ENCODE peak calls at places on chromosomes 1 and 21, in six cellular contexts. P is A549, C is heart left ventricle, Y is right lobe of liver, N is IMR-90, T is GM12878. L is an unnamed sample.

GRCh38 chr1:212655668-212656440 is 43.8 kb downstream of the BATF3 start:
- DNase-seq in P (no peak), C (no peak), Y (no peak), N (peak), T (no peak), L (no peak)

GRCh38 chr21:18517905-18518566 is 114.5 kb upstream of the TMPRSS15 start:
- DNase-seq in P (no peak), C (no peak), Y (no peak), N (no peak), T (no peak), L (no peak)

GRCh38 chr1:19628879-19629278 is 15.2 kb upstream of the NBL1 start:
- DNase-seq in P (no peak), C (no peak), Y (no peak), N (no peak), T (no peak), L (no peak)

GRCh38 chr1:184034761-184035379 is 2.7 kb downstream of the COLGALT2 start:
- DNase-seq in P (no peak), C (no peak), Y (no peak), N (no peak), T (no peak), L (no peak)

GRCh38 chr1:191757003-191757402 is 401.3 kb upstream of the RGS18 start:
- DNase-seq in P (no peak), C (no peak), Y (no peak), N (peak), T (no peak), L (no peak)

GRCh38 chr1:202590975-202591411 is 119.3 kb downstream of the SYT2 start:
- DNase-seq in P (no peak), C (no peak), Y (no peak), N (no peak), T (no peak), L (no peak)

GRCh38 chr21:27173052-27173451 is 206.2 kb upstream of the ADAMTS5 start:
- DNase-seq in P (no peak), C (no peak), Y (no peak), N (no peak), T (no peak), L (no peak)

GRCh38 chr1:245304698-245305097 is 149.9 kb downstream of the KIF26B start:
- DNase-seq in P (no peak), C (no peak), Y (no peak), N (no peak), T (no peak), L (no peak)

GRCh38 chr1:27570383-27570755 is 33.6 kb downstream of the AHDC1 start:
- DNase-seq in P (no peak), C (no peak), Y (no peak), N (no peak), T (no peak), L (no peak)

GRCh38 chr21:35563885-35564451 is 496.4 kb downstream of the SETD4 start:
- DNase-seq in P (no peak), C (peak), Y (no peak), N (peak), T (no peak), L (no peak)

GRCh38 chr1:94438692-94439276 is 20.6 kb downstream of the ABCD3 start:
- DNase-seq in P (no peak), C (no peak), Y (no peak), N (peak), T (no peak), L (no peak)

GRCh38 chr1:29650041-29650400 is 413.7 kb downstream of the PTPRU start:
- DNase-seq in P (no peak), C (no peak), Y (peak), N (no peak), T (no peak), L (no peak)

GRCh38 chr1:19640363-19641316 is 3.5 kb upstream of the NBL1 start:
- DNase-seq in P (peak), C (no peak), Y (no peak), N (peak), T (no peak), L (no peak)

GRCh38 chr1:113945329-113945728 is 16.2 kb downstream of the HIPK1 start:
- DNase-seq in P (no peak), C (no peak), Y (no peak), N (no peak), T (no peak), L (no peak)

GRCh38 chr1:19337289-19337688 is 25.2 kb downstream of the SLC66A1 start:
- DNase-seq in P (no peak), C (no peak), Y (no peak), N (peak), T (no peak), L (no peak)

GRCh38 chr1:201026746-201027145 is 3.2 kb upstream of the KIF21B start:
- DNase-seq in P (no peak), C (no peak), Y (no peak), N (no peak), T (no peak), L (no peak)

GRCh38 chr1:207872655-207873054 is 38.3 kb downstream of the CD34 start:
- DNase-seq in P (no peak), C (no peak), Y (no peak), N (no peak), T (no peak), L (no peak)

GRCh38 chr1:14149431-14149830 is 449.1 kb upstream of the KAZN start:
- DNase-seq in P (peak), C (no peak), Y (no peak), N (no peak), T (no peak), L (no peak)

GRCh38 chr1:96964761-96965160 is 243.2 kb downstream of the PTBP2 start:
- DNase-seq in P (no peak), C (no peak), Y (no peak), N (no peak), T (no peak), L (no peak)

GRCh38 chr1:41683681-41684500 is 199.4 kb upstream of the EDN2 start:
- DNase-seq in P (no peak), C (peak), Y (no peak), N (peak), T (no peak), L (no peak)

GRCh38 chr1:178279287-178279686 is 185.4 kb downstream of the RASAL2 start:
- DNase-seq in P (no peak), C (no peak), Y (no peak), N (no peak), T (no peak), L (no peak)

GRCh38 chr1:89530690-89531089 is 6.1 kb downstream of the LRRC8B start:
- DNase-seq in P (no peak), C (no peak), Y (no peak), N (no peak), T (no peak), L (no peak)

GRCh38 chr1:153985984-153986761 is at the start of gene RAB13:
- DNase-seq in P (peak), C (peak), Y (peak), N (peak), T (no peak), L (no peak)

GRCh38 chr1:13517193-13517812 is 3.5 kb upstream of the LRRC38 start:
- DNase-seq in P (peak), C (no peak), Y (no peak), N (no peak), T (no peak), L (no peak)

GRCh38 chr1:162110910-162111309 is 41.4 kb downstream of the NOS1AP start:
- DNase-seq in P (no peak), C (no peak), Y (no peak), N (no peak), T (no peak), L (no peak)

GRCh38 chr1:55352080-55352800 is 137.1 kb upstream of the USP24 start:
- DNase-seq in P (no peak), C (peak), Y (no peak), N (no peak), T (no peak), L (no peak)

GRCh38 chr1:23483327-23484252 is at the start of gene ASAP3:
- DNase-seq in P (no peak), C (peak), Y (peak), N (peak), T (no peak), L (no peak)

GRCh38 chr1:154466879-154467767 is 34.9 kb upstream of the TDRD10 start:
- DNase-seq in P (no peak), C (no peak), Y (no peak), N (no peak), T (peak), L (no peak)

GRCh38 chr1:43873851-43874250 is 59.8 kb upstream of the ARTN start:
- DNase-seq in P (no peak), C (no peak), Y (no peak), N (no peak), T (no peak), L (no peak)

GRCh38 chr1:213277036-213277435 is 226.0 kb downstream of the RPS6KC1 start:
- DNase-seq in P (no peak), C (no peak), Y (no peak), N (no peak), T (no peak), L (no peak)

GRCh38 chr21:42057861-42058437 is 13.2 kb upstream of the UMODL1 start:
- DNase-seq in P (no peak), C (no peak), Y (no peak), N (no peak), T (no peak), L (no peak)

GRCh38 chr21:38267136-38267535 is 10.3 kb downstream of the KCNJ15 start:
- DNase-seq in P (no peak), C (no peak), Y (no peak), N (no peak), T (no peak), L (no peak)

GRCh38 chr1:159898527-159898926 is 1.4 kb downstream of the CFAP45 start:
- DNase-seq in P (no peak), C (no peak), Y (no peak), N (no peak), T (no peak), L (no peak)

GRCh38 chr1:159897962-159898361 is 2.0 kb downstream of the CFAP45 start:
- DNase-seq in P (no peak), C (no peak), Y (no peak), N (no peak), T (no peak), L (no peak)

GRCh38 chr1:159900755-159901335 is 880 bp upstream of the CFAP45 start:
- DNase-seq in P (no peak), C (no peak), Y (no peak), N (no peak), T (no peak), L (no peak)

GRCh38 chr1:159896086-159896930 is 3.7 kb downstream of the CFAP45 start:
- DNase-seq in P (no peak), C (peak), Y (no peak), N (no peak), T (no peak), L (no peak)

DNA sequence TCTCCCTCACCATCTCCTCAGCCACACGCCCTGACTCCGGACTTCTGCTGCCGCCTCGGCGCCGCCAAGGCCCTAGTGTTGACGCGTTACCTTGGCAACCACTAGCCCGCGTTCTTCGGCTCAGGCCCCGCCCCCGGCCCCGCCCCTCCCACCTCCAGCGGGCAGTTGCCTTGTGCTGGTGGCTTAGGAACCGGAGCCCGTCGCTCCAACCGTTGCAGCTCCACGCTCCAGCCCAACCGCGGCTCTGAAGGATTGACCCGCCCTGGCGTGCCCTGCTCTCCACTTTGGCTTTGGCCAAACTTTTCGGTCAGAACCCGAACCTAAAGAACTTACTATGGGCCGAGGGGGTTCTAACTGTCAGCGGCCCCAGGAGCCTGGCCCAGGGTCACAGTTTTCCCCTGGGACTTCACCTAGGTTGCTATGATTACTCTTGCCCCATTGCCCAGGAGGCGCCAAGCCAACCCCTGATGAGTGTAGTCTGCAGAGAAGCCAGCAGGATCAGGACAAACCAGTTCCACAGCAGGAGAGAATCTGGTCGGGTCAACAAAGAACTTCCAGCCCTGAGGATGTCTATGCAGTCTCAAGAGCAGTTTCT is at the start of gene CFAP45:
- DNase-seq in P (peak), C (peak), Y (peak), N (peak), T (no peak), L (no peak)
- TF ChIP-seq POLR2A in P (no peak), C (no peak), Y (no peak), N (no peak), T (no peak), L (no peak)

GRCh38 chr1:24914226-24915069 is 15.6 kb downstream of the RUNX3 start:
- DNase-seq in P (no peak), C (no peak), Y (no peak), N (peak), T (no peak), L (no peak)

GRCh38 chr1:24911651-24912144 is 18.4 kb downstream of the RUNX3 start:
- DNase-seq in P (no peak), C (no peak), Y (no peak), N (no peak), T (no peak), L (no peak)

GRCh38 chr1:24913274-24913604 is 16.8 kb downstream of the RUNX3 start:
- DNase-seq in P (no peak), C (no peak), Y (no peak), N (no peak), T (no peak), L (no peak)

GRCh38 chr1:24912359-24913273 is 17.5 kb downstream of the RUNX3 start:
- DNase-seq in P (no peak), C (no peak), Y (no peak), N (no peak), T (no peak), L (no peak)

GRCh38 chr1:24913616-24914225 is 16.4 kb downstream of the RUNX3 start:
- DNase-seq in P (no peak), C (no peak), Y (no peak), N (no peak), T (no peak), L (no peak)
- H3K27ac ChIP-seq in P (no peak), C (no peak), Y (no peak), N (no peak), T (no peak), L (no peak)

DNA sequence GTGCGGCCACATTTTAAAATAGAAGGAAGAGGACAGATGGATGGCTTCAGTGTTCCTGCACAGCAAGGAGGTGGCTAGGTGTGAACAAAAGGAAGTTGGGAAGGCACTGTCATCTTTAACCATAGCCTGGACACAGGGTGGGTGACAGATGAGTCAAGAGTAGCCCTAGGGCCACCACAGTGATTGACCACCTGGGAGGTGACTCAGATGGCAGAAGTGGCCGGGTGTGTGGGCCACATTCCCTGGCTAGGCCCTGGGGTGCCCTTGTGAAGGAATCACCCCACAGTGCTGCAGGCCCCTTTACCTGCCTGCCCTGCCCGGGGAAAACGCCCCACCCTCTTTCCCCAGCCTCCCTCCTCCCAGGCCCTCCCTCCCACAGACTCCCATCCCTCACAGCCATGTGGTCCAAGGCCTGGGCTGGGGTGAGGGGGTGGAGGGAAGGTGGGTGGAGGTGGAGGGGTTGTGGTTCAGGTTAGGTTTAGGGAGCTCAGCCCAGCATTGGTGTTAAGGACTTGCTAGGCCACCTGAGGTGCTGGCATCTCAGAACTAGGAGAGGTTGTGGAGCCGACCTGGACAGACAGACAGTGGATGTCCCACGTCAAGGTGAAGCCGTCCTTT is 59.1 kb downstream of the SPSB1 start:
- DNase-seq in P (no peak), C (no peak), Y (no peak), N (no peak), T (no peak), L (no peak)
- H3K4me3 ChIP-seq in P (no peak), C (no peak), Y (no peak), N (no peak), T (no peak), L (no peak)

GRCh38 chr1:108745980-108746381 is 493 bp upstream of the STXBP3 start:
- DNase-seq in P (no peak), C (no peak), Y (no peak), N (no peak), T (no peak), L (no peak)

GRCh38 chr1:108747898-108748297 is 1.4 kb downstream of the STXBP3 start:
- DNase-seq in P (no peak), C (no peak), Y (no peak), N (no peak), T (no peak), L (no peak)

GRCh38 chr1:108746382-108747127 is at the start of gene STXBP3:
- DNase-seq in P (peak), C (peak), Y (peak), N (peak), T (peak), L (peak)

GRCh38 chr1:108749081-108749480 is 2.6 kb downstream of the STXBP3 start:
- DNase-seq in P (no peak), C (no peak), Y (no peak), N (no peak), T (no peak), L (no peak)

GRCh38 chr1:108747128-108747827 is 804 bp downstream of the STXBP3 start:
- DNase-seq in P (peak), C (peak), Y (peak), N (peak), T (peak), L (peak)
- TF ChIP-seq POLR2A in P (peak), C (peak), Y (no peak), N (peak), T (no peak), L (no peak)

GRCh38 chr1:17874231-17874630 is 119.1 kb downstream of the ACTL8 start:
- DNase-seq in P (peak), C (no peak), Y (no peak), N (peak), T (no peak), L (no peak)
- H3K27ac ChIP-seq in P (peak), C (no peak), Y (no peak), N (peak), T (no peak), L (no peak)

DNA sequence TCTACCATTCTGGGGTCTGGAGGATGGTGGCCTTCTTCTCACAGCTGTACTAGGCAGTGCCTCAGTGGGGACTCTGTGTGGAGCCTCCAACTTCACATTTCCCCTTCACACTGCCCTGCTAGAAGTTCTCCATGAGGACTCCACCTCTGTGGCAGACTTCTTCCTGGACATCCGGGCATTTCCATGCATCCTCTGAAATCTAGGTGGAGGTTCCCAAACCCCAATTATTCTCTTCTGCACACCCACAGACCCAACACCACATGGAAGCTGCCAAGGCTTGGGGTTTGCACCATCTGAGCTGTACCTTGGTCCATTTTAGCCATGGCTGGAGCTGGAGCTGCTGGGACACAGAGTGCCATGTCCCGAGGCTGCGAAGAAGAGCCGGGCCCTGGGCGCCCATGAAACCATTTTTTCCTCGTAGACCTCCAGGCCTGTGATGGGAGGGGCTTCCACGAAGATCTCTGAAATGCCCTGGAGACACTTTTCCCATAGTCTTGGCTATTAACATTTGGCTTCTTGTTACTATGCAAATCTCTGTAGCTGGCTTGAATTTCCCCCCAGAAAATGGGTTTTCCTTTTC is 170.5 kb downstream of the FOXD2 start:
- DNase-seq in P (no peak), C (peak), Y (peak), N (no peak), T (no peak), L (no peak)
- H3K4me3 ChIP-seq in P (no peak), C (no peak), Y (no peak), N (no peak), T (no peak), L (no peak)

GRCh38 chr1:25549273-25550154 is 6.1 kb downstream of the LDLRAP1 start:
- DNase-seq in P (no peak), C (peak), Y (no peak), N (peak), T (peak), L (no peak)
- TF ChIP-seq POLR2A in P (no peak), C (no peak), Y (no peak), N (no peak), T (peak), L (no peak)